ENCODE peak calls at places on chromosomes 2 and 18, in ten cellular contexts. R, A, J, U, H, D, I, S, N and Z are unnamed samples.
A peak's percentile ranks its signal among the peaks of the same experiment; 100 is the strongest.

GRCh38 chr2:141379965-141380624 is 750.7 kb downstream of the LRP1B start:
- DNase-seq in R (no peak), A (no peak), J (no peak), U (no peak), H (no peak), D (no peak), I (no peak), S (no peak), N (no peak), Z (no peak)

GRCh38 chr18:51346404-51346803 is 148.9 kb upstream of the MEX3C start:
- DNase-seq in R (no peak), A (no peak), J (no peak), U (no peak), H (no peak), D (no peak), I (no peak), S (no peak), N (no peak), Z (no peak)

GRCh38 chr2:219298759-219299371 is 10.3 kb downstream of the PTPRN start:
- DNase-seq in R (peak; percentile 69), A (peak; percentile 47), J (peak; percentile 87), U (peak; percentile 85), H (peak; percentile 65), D (peak; percentile 81), I (peak; percentile 92), S (peak; percentile 84), N (peak; percentile 85), Z (peak; percentile 95)

GRCh38 chr2:207051345-207051959 is 112.1 kb downstream of the CPO start:
- DNase-seq in R (no peak), A (no peak), J (no peak), U (no peak), H (peak; percentile 30), D (no peak), I (no peak), S (peak; percentile 81), N (no peak), Z (no peak)

GRCh38 chr2:112304298-112304941 is 29.0 kb downstream of the ZC3H6 start:
- DNase-seq in R (no peak), A (no peak), J (no peak), U (no peak), H (no peak), D (no peak), I (no peak), S (no peak), N (no peak), Z (no peak)

GRCh38 chr2:144925886-144926285 is 406.0 kb upstream of the ZEB2 start:
- DNase-seq in R (no peak), A (no peak), J (no peak), U (no peak), H (no peak), D (no peak), I (no peak), S (no peak), N (no peak), Z (no peak)

GRCh38 chr2:150802648-150803047 is 315.2 kb upstream of the RND3 start:
- DNase-seq in R (no peak), A (no peak), J (no peak), U (no peak), H (peak; percentile 23), D (no peak), I (no peak), S (no peak), N (no peak), Z (no peak)

GRCh38 chr2:173986805-173987204 is 21.6 kb upstream of the SP3 start:
- DNase-seq in R (no peak), A (no peak), J (no peak), U (peak; percentile 32), H (no peak), D (no peak), I (no peak), S (peak; percentile 65), N (peak; percentile 36), Z (no peak)

GRCh38 chr18:51133580-51134160 is 63.8 kb downstream of the MEX3C start:
- DNase-seq in R (no peak), A (no peak), J (no peak), U (peak; percentile 50), H (no peak), D (no peak), I (no peak), S (peak; percentile 20), N (peak; percentile 45), Z (no peak)